ENCODE peak calls at places on chromosomes 6 and 20, in six cellular contexts. R, A, M, H, X and Q are unnamed samples.

GRCh38 chr6:116971959-116972358 is 94.9 kb downstream of the RFX6 start:
- DNase-seq in M (peak; percentile 14), R (peak; percentile 62), X (no peak), A (peak; percentile 40), H (no peak), Q (peak; percentile 48)

GRCh38 chr6:159726196-159726917 is 949 bp upstream of the WTAP start:
- DNase-seq in M (no peak), X (no peak), A (no peak), H (no peak), R (peak; percentile 4), Q (no peak)

GRCh38 chr20:7744411-7744810 is 195.8 kb downstream of the HAO1 start:
- DNase-seq in M (no peak), R (peak; percentile 39), A (no peak), X (no peak), H (no peak), Q (no peak)

GRCh38 chr6:165117121-165117520 is 192.3 kb downstream of the C6orf118 start:
- DNase-seq in H (no peak), M (no peak), A (no peak), X (no peak), R (no peak), Q (no peak)

GRCh38 chr6:113591896-113592827 is 265.0 kb upstream of the MARCKS start:
- DNase-seq in R (no peak), H (no peak), X (peak; percentile 30), A (no peak), M (no peak), Q (peak; percentile 47)

GRCh38 chr20:9068232-9068781 is 580 bp upstream of the PLCB4 start:
- DNase-seq in X (peak; percentile 48), M (peak; percentile 70), A (peak; percentile 67), R (peak; percentile 69), H (no peak), Q (peak; percentile 39)

GRCh38 chr6:73743556-73743955 is 47.6 kb downstream of the CD109 start:
- DNase-seq in M (no peak), A (no peak), H (no peak), R (no peak), X (no peak), Q (no peak)

GRCh38 chr20:8589956-8590355 is 457.9 kb downstream of the PLCB1 start:
- DNase-seq in H (no peak), R (peak; percentile 49), X (no peak), A (no peak), M (no peak), Q (no peak)

GRCh38 chr6:72639920-72640621 is 18.2 kb downstream of the KCNQ5 start:
- DNase-seq in M (no peak), H (no peak), R (no peak), X (no peak), A (no peak), Q (no peak)

GRCh38 chr6:53906842-53907241 is 112.0 kb downstream of the LRRC1 start:
- DNase-seq in A (no peak), M (no peak), R (no peak), X (no peak), H (no peak), Q (no peak)

GRCh38 chr6:160426146-160426545 is 78.0 kb downstream of the SLC22A3 start:
- DNase-seq in H (no peak), R (no peak), M (no peak), A (no peak), X (no peak), Q (no peak)

GRCh38 chr6:123007885-123008284 is 11.8 kb downstream of the CLVS2 start:
- DNase-seq in R (no peak), A (no peak), X (no peak), H (no peak), M (no peak), Q (no peak)